ENCODE peak calls at places on chromosomes 6 and 20, in seven cellular contexts. H is HS-5; M is activated effector memory CD4-positive, alpha-beta T cell treated with anti-CD3 and anti-CD28 coated beads, Interleukin-2, amount 50 U/mL, for 16 hours; B is germinal center; L is EL; G is WTC11; F is stimulated activated CD4-positive, alpha-beta T cell treated with anti-CD3 and anti-CD28 coated beads, Interleukin-2, amount 100 ng/mL, for 24 hours. K is an unnamed sample.

GRCh38 chr6:3341467-3341866 is 82.7 kb downstream of the PSMG4 start:
- DNase-seq in H (peak; percentile 22), M (no peak), B (no peak), L (no peak), G (no peak), F (no peak), K (no peak)

GRCh38 chr6:100493206-100493888 is 28.6 kb upstream of the SIM1 start:
- DNase-seq in H (no peak), M (no peak), B (no peak), L (no peak), G (peak; percentile 50), F (no peak), K (no peak)

GRCh38 chr20:10282930-10283556 is 64.4 kb downstream of the SNAP25 start:
- DNase-seq in H (no peak), M (no peak), B (no peak), L (peak; percentile 90), G (no peak), F (no peak), K (no peak)

GRCh38 chr6:46790359-46790874 is 2.8 kb upstream of the MEP1A start:
- DNase-seq in H (no peak), M (no peak), B (no peak), L (no peak), G (no peak), F (no peak), K (no peak)

GRCh38 chr20:17678295-17678694 is 3.7 kb downstream of the RRBP1 start:
- DNase-seq in H (no peak), M (no peak), B (no peak), L (no peak), G (no peak), F (no peak), K (no peak)

GRCh38 chr6:127637830-127638229 is 60.9 kb downstream of the C6orf58 start:
- DNase-seq in H (no peak), M (no peak), B (no peak), L (no peak), G (no peak), F (no peak), K (no peak)

GRCh38 chr6:51398064-51398740 is 579.5 kb downstream of the TFAP2B start:
- DNase-seq in H (no peak), M (no peak), B (no peak), L (no peak), G (no peak), F (no peak), K (no peak)

GRCh38 chr6:335572-335971 is 43.3 kb downstream of the DUSP22 start:
- DNase-seq in H (no peak), M (no peak), B (no peak), L (no peak), G (no peak), F (no peak), K (no peak)

GRCh38 chr6:11083491-11083890 is 10.1 kb upstream of the SMIM13 start:
- DNase-seq in H (peak; percentile 60), M (no peak), B (no peak), L (peak; percentile 57), G (no peak), F (no peak), K (no peak)

GRCh38 chr20:60050193-60050960 is 92.2 kb downstream of the CDH26 start:
- DNase-seq in H (no peak), M (no peak), B (no peak), L (no peak), G (peak; percentile 64), F (no peak), K (peak; percentile 17)

GRCh38 chr6:35040398-35040797 is 100.7 kb downstream of the TCP11 start:
- DNase-seq in H (no peak), M (no peak), B (no peak), L (no peak), G (no peak), F (no peak), K (no peak)

GRCh38 chr6:71513036-71513435 is 224.4 kb downstream of the OGFRL1 start:
- DNase-seq in H (no peak), M (no peak), B (no peak), L (no peak), G (no peak), F (no peak), K (no peak)

GRCh38 chr6:38509713-38510112 is 130.0 kb downstream of the BTBD9 start:
- DNase-seq in H (no peak), M (no peak), B (no peak), L (peak; percentile 79), G (no peak), F (no peak), K (no peak)

GRCh38 chr6:71346034-71346680 is 57.5 kb downstream of the OGFRL1 start:
- DNase-seq in H (no peak), M (no peak), B (no peak), L (no peak), G (no peak), F (no peak), K (no peak)

GRCh38 chr6:155850408-155850841 is 394.8 kb upstream of the NOX3 start:
- DNase-seq in H (peak; percentile 56), M (no peak), B (no peak), L (peak; percentile 50), G (no peak), F (no peak), K (no peak)

GRCh38 chr6:138403324-138403800 is 661 bp upstream of the HEBP2 start:
- DNase-seq in H (no peak), M (peak; percentile 76), B (peak; percentile 43), L (peak; percentile 29), G (peak; percentile 45), F (peak; percentile 38), K (no peak)